ENCODE peak calls at places on chromosomes 6 and 20, in nine cellular contexts. One of them, this sample, is unnamed. For H3K4me1, the result is how much of the 10 kb centered on the place peaks cover.

GRCh38 chr6:161101517-161101916 is 109.9 kb downstream of the MAP3K4 start:
- DNase-seq in HCT116: no peak
- DNase-seq in neural progenitor cell: peak
- DNase-seq in neuronal stem cell: peak
- DNase-seq in H9: no peak
- DNase-seq in GM23248: no peak
- DNase-seq in mesendoderm: peak
- DNase-seq in fibroblast of lung: no peak
- DNase-seq in IMR-90: peak
- DNase-seq in this sample: no peak

GRCh38 chr6:138724015-138724414 is 49.6 kb upstream of the CCDC28A start:
- DNase-seq in HCT116: peak
- DNase-seq in neural progenitor cell: no peak
- DNase-seq in neuronal stem cell: no peak
- DNase-seq in H9: no peak
- DNase-seq in GM23248: no peak
- DNase-seq in mesendoderm: peak
- DNase-seq in fibroblast of lung: peak
- DNase-seq in IMR-90: no peak
- DNase-seq in this sample: peak

GRCh38 chr6:52221302-52221701 is 23.0 kb downstream of the IL17F start:
- DNase-seq in HCT116: no peak
- DNase-seq in neural progenitor cell: no peak
- DNase-seq in neuronal stem cell: no peak
- DNase-seq in H9: no peak
- DNase-seq in GM23248: no peak
- DNase-seq in mesendoderm: no peak
- DNase-seq in fibroblast of lung: peak
- DNase-seq in IMR-90: no peak
- DNase-seq in this sample: peak

GRCh38 chr6:89120371-89120770 is 2.5 kb upstream of the SRSF12 start:
- DNase-seq in HCT116: no peak
- DNase-seq in neural progenitor cell: no peak
- DNase-seq in neuronal stem cell: no peak
- DNase-seq in H9: no peak
- DNase-seq in GM23248: peak
- DNase-seq in mesendoderm: no peak
- DNase-seq in fibroblast of lung: peak
- DNase-seq in IMR-90: peak
- DNase-seq in this sample: peak

GRCh38 chr20:24589381-24589780 is 120.0 kb downstream of the SYNDIG1 start:
- DNase-seq in HCT116: no peak
- DNase-seq in neural progenitor cell: no peak
- DNase-seq in neuronal stem cell: no peak
- DNase-seq in H9: peak
- DNase-seq in GM23248: no peak
- DNase-seq in mesendoderm: no peak
- DNase-seq in fibroblast of lung: no peak
- DNase-seq in IMR-90: no peak
- DNase-seq in this sample: no peak

GRCh38 chr20:50379049-50379990 is 130.9 kb upstream of the PTPN1 start:
- DNase-seq in HCT116: no peak
- DNase-seq in neural progenitor cell: no peak
- DNase-seq in neuronal stem cell: no peak
- DNase-seq in H9: no peak
- DNase-seq in GM23248: peak
- DNase-seq in mesendoderm: no peak
- DNase-seq in fibroblast of lung: peak
- DNase-seq in IMR-90: peak
- DNase-seq in this sample: peak

GRCh38 chr20:28562510-28562898 is 2695.0 kb upstream of the DEFB115 start:
- DNase-seq in HCT116: no peak
- DNase-seq in neural progenitor cell: no peak
- DNase-seq in neuronal stem cell: no peak
- DNase-seq in H9: no peak
- DNase-seq in GM23248: peak
- DNase-seq in mesendoderm: peak
- DNase-seq in fibroblast of lung: peak
- DNase-seq in IMR-90: peak
- DNase-seq in this sample: peak

GRCh38 chr6:112286756-112287155 is 32.4 kb upstream of the LAMA4 start:
- DNase-seq in HCT116: no peak
- DNase-seq in neural progenitor cell: no peak
- DNase-seq in neuronal stem cell: no peak
- DNase-seq in H9: no peak
- DNase-seq in GM23248: no peak
- DNase-seq in mesendoderm: no peak
- DNase-seq in fibroblast of lung: no peak
- DNase-seq in IMR-90: no peak
- DNase-seq in this sample: no peak

GRCh38 chr6:43308101-43308989 is at the start of gene CRIP3:
- DNase-seq in HCT116: no peak
- DNase-seq in neural progenitor cell: peak
- DNase-seq in neuronal stem cell: peak
- DNase-seq in H9: peak
- DNase-seq in GM23248: peak
- DNase-seq in mesendoderm: peak
- DNase-seq in fibroblast of lung: peak
- DNase-seq in IMR-90: no peak
- DNase-seq in this sample: no peak

GRCh38 chr6:170249817-170250216 is 41.1 kb downstream of the DLL1 start:
- DNase-seq in HCT116: no peak
- DNase-seq in neural progenitor cell: no peak
- DNase-seq in neuronal stem cell: no peak
- DNase-seq in H9: no peak
- DNase-seq in GM23248: no peak
- DNase-seq in mesendoderm: no peak
- DNase-seq in fibroblast of lung: no peak
- DNase-seq in IMR-90: no peak
- DNase-seq in this sample: no peak

DNA sequence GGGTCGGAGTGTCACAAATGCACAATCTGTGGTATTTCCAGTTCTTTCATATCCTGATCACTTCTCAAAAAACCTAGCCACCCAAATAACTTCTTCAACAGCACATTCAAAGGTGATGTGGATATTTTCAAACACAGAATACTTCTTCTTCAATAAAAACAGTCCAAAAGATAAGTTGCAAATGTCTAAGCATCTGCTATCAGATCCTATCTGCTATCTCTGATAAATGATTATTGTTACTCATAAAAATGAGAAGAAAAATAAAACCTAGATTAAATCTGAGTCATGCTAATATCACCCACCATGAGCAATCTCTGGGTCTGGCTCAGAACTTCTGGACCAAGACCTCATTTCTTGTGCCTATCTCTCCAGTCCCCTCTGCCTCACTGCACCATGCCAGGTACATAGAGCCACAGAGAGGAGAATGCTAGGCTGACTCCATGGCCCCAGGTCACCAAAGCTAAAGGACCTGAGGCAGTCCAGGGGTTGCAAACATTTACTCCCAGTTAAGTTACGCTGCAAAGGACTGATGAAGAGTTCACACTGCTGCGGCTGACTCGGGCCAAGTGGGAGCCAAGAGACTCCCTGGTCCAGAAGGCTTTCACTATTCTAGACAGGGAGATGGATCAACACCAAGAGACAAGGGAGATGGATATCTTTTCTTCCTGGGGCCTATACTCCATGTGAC is 101.4 kb downstream of the KIF13A start:
- DNase-seq in HCT116: no peak
- DNase-seq in neural progenitor cell: no peak
- DNase-seq in neuronal stem cell: no peak
- DNase-seq in H9: no peak
- DNase-seq in GM23248: no peak
- DNase-seq in mesendoderm: no peak
- DNase-seq in fibroblast of lung: peak
- DNase-seq in IMR-90: peak
- DNase-seq in this sample: peak
- H3K4me1 ChIP-seq in HCT116: under half
- H3K4me1 ChIP-seq in neural progenitor cell: under half
- H3K4me1 ChIP-seq in neuronal stem cell: under half
- H3K4me1 ChIP-seq in H9: under half
- H3K4me1 ChIP-seq in GM23248: under half
- H3K4me1 ChIP-seq in mesendoderm: under half
- H3K4me1 ChIP-seq in fibroblast of lung: under half
- H3K4me1 ChIP-seq in IMR-90: under half
- H3K4me1 ChIP-seq in this sample: under half

GRCh38 chr6:130604869-130605401 is 222.3 kb upstream of the SMLR1 start:
- DNase-seq in HCT116: no peak
- DNase-seq in neural progenitor cell: no peak
- DNase-seq in neuronal stem cell: no peak
- DNase-seq in H9: no peak
- DNase-seq in GM23248: no peak
- DNase-seq in mesendoderm: no peak
- DNase-seq in fibroblast of lung: no peak
- DNase-seq in IMR-90: no peak
- DNase-seq in this sample: no peak

GRCh38 chr6:130598021-130598989 is 228.9 kb upstream of the SMLR1 start:
- DNase-seq in HCT116: no peak
- DNase-seq in neural progenitor cell: no peak
- DNase-seq in neuronal stem cell: no peak
- DNase-seq in H9: no peak
- DNase-seq in GM23248: no peak
- DNase-seq in mesendoderm: peak
- DNase-seq in fibroblast of lung: peak
- DNase-seq in IMR-90: no peak
- DNase-seq in this sample: peak

GRCh38 chr6:130603391-130603790 is 223.8 kb upstream of the SMLR1 start:
- DNase-seq in HCT116: no peak
- DNase-seq in neural progenitor cell: no peak
- DNase-seq in neuronal stem cell: no peak
- DNase-seq in H9: no peak
- DNase-seq in GM23248: no peak
- DNase-seq in mesendoderm: no peak
- DNase-seq in fibroblast of lung: no peak
- DNase-seq in IMR-90: no peak
- DNase-seq in this sample: no peak

GRCh38 chr6:130600880-130601341 is 226.3 kb upstream of the SMLR1 start:
- DNase-seq in HCT116: no peak
- DNase-seq in neural progenitor cell: no peak
- DNase-seq in neuronal stem cell: no peak
- DNase-seq in H9: no peak
- DNase-seq in GM23248: peak
- DNase-seq in mesendoderm: peak
- DNase-seq in fibroblast of lung: peak
- DNase-seq in IMR-90: peak
- DNase-seq in this sample: peak

DNA sequence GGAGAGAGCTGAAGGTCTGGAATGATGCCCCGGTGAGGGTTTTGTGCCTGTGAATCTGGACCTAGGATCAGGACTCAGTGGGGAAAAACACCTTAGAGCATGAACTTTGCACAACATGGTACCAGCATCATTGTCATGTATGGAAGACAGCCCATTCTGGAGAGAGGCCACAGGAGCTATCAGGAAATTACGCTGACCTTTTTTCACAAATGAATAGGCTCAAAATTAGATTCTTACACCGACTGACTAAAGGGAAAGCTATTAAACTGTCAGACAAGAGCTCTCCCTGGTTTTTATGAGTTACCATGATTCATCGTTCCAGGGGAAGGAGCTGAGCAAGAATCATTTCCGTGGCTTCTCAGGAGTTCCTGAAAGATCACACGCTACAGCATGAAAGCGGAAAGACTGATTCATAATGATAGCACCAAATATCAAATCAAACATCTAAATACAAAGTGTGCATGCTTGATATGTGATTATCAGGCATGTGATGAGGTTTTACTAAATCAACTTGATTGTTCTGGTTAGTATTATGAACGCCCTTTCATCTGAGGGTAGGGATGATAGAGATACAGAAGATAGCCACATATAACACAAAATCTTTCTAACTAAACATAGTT is 224.9 kb upstream of the SMLR1 start:
- DNase-seq in HCT116: peak
- DNase-seq in neural progenitor cell: no peak
- DNase-seq in neuronal stem cell: no peak
- DNase-seq in H9: no peak
- DNase-seq in GM23248: peak
- DNase-seq in mesendoderm: no peak
- DNase-seq in fibroblast of lung: peak
- DNase-seq in IMR-90: peak
- DNase-seq in this sample: peak
- H3K9ac ChIP-seq in HCT116: peak
- H3K9ac ChIP-seq in neural progenitor cell: no peak
- H3K9ac ChIP-seq in neuronal stem cell: no peak
- H3K9ac ChIP-seq in H9: no peak
- H3K9ac ChIP-seq in GM23248: no peak
- H3K9ac ChIP-seq in mesendoderm: no peak
- H3K9ac ChIP-seq in fibroblast of lung: no peak
- H3K9ac ChIP-seq in IMR-90: no peak
- H3K9ac ChIP-seq in this sample: peak

GRCh38 chr6:39041072-39041471 is 7.5 kb upstream of the GLP1R start:
- DNase-seq in HCT116: no peak
- DNase-seq in neural progenitor cell: no peak
- DNase-seq in neuronal stem cell: no peak
- DNase-seq in H9: no peak
- DNase-seq in GM23248: no peak
- DNase-seq in mesendoderm: no peak
- DNase-seq in fibroblast of lung: no peak
- DNase-seq in IMR-90: no peak
- DNase-seq in this sample: no peak
- H3K4me2 ChIP-seq in HCT116: no peak
- H3K4me2 ChIP-seq in neural progenitor cell: no peak
- H3K4me2 ChIP-seq in neuronal stem cell: no peak
- H3K4me2 ChIP-seq in H9: no peak
- H3K4me2 ChIP-seq in GM23248: no peak
- H3K4me2 ChIP-seq in mesendoderm: no peak
- H3K4me2 ChIP-seq in fibroblast of lung: no peak
- H3K4me2 ChIP-seq in IMR-90: no peak
- H3K4me2 ChIP-seq in this sample: no peak

DNA sequence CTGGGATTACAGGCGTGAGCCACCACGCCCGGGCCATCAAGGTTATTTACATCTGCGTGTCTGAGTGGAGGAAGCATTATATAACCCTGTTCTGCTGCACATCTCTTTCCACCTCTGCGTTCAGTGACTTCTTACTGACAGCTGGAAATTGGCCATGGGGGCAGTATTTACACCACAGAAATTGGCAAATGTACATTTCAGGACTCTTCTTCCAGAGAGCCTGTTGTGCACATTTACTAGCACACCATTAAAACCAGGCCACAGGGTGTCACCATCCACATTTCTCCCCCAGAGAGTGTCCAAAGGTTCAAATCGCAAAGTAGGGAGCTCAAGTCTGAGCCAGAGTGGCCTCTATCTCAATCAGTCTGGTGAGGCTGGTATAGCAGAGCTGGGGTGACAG is 62.9 kb upstream of the SNX9 start:
- DNase-seq in HCT116: no peak
- DNase-seq in neural progenitor cell: no peak
- DNase-seq in neuronal stem cell: no peak
- DNase-seq in H9: no peak
- DNase-seq in GM23248: no peak
- DNase-seq in mesendoderm: no peak
- DNase-seq in fibroblast of lung: no peak
- DNase-seq in IMR-90: no peak
- DNase-seq in this sample: no peak
- H3K4me1 ChIP-seq in HCT116: half or more
- H3K4me1 ChIP-seq in neural progenitor cell: under half
- H3K4me1 ChIP-seq in neuronal stem cell: under half
- H3K4me1 ChIP-seq in H9: under half
- H3K4me1 ChIP-seq in GM23248: half or more
- H3K4me1 ChIP-seq in mesendoderm: under half
- H3K4me1 ChIP-seq in fibroblast of lung: under half
- H3K4me1 ChIP-seq in IMR-90: under half
- H3K4me1 ChIP-seq in this sample: under half